ENCODE peak calls at places on chromosomes 2 and 18, in eight cellular contexts. W is fibroblast of lung; Y is skeletal muscle cell; O is transverse colon; P is stimulated activated naive CD4-positive, alpha-beta T cell; I is GM19239; U is substantia nigra; R is fibroblast of pulmonary artery. L is an unnamed sample.

GRCh38 chr2:2848621-2849443 is 517.8 kb upstream of the MYT1L start:
- DNase-seq in R (no peak), W (no peak), Y (no peak), I (no peak), O (no peak), U (no peak), P (no peak), L (no peak)

GRCh38 chr18:64191069-64191468 is 42.2 kb upstream of the LINC00305 start:
- DNase-seq in U (no peak), R (no peak), O (no peak), W (no peak), Y (no peak), P (no peak), I (no peak), L (no peak)

GRCh38 chr2:162368494-162368893 is 24.6 kb downstream of the GCA start:
- DNase-seq in U (no peak), R (no peak), Y (no peak), O (no peak), I (no peak), P (no peak), W (no peak), L (no peak)

GRCh38 chr2:851078-851477 is 99.6 kb upstream of the SNTG2 start:
- DNase-seq in W (no peak), O (no peak), U (no peak), P (no peak), R (no peak), Y (no peak), I (no peak), L (no peak)

GRCh38 chr2:7111626-7112025 is 194.4 kb downstream of the RNF144A start:
- DNase-seq in Y (no peak), R (no peak), P (no peak), U (no peak), O (no peak), W (no peak), I (no peak), L (peak)

GRCh38 chr2:55490554-55490953 is 29.0 kb upstream of the CFAP36 start:
- DNase-seq in W (peak), I (no peak), Y (peak), O (peak), P (no peak), U (no peak), R (peak), L (peak)

GRCh38 chr2:132664096-132664495 is 5.9 kb downstream of the LYPD1 start:
- DNase-seq in U (no peak), I (no peak), Y (no peak), W (no peak), R (no peak), P (no peak), O (no peak), L (no peak)

GRCh38 chr18:34222025-34222395 is 2.7 kb downstream of the NOL4 start:
- DNase-seq in P (no peak), I (no peak), Y (no peak), W (no peak), O (no peak), R (no peak), U (no peak), L (no peak)

GRCh38 chr18:59927246-59927825 is 27.5 kb downstream of the PMAIP1 start:
- DNase-seq in U (no peak), P (no peak), O (no peak), W (no peak), R (peak), Y (no peak), I (no peak), L (peak)

GRCh38 chr18:79949571-79950439 is 1.6 kb downstream of the SLC66A2 start:
- DNase-seq in U (no peak), I (no peak), P (no peak), W (no peak), R (no peak), O (peak), Y (no peak), L (no peak)

GRCh38 chr2:151085101-151085640 is 176.5 kb downstream of the RBM43 start:
- DNase-seq in W (peak), P (no peak), O (no peak), R (no peak), I (no peak), Y (no peak), U (no peak), L (no peak)

GRCh38 chr2:66428986-66429612 is 5.8 kb upstream of the MEIS1 start:
- DNase-seq in R (peak), U (no peak), P (no peak), Y (no peak), W (peak), I (no peak), O (no peak), L (peak)

GRCh38 chr2:197786010-197786877 is 1.1 kb upstream of the BOLL start:
- DNase-seq in I (peak), W (no peak), R (no peak), O (peak), U (no peak), P (peak), Y (no peak), L (no peak)

GRCh38 chr2:105143467-105144127 is 97.9 kb upstream of the GPR45 start:
- DNase-seq in W (no peak), Y (no peak), I (no peak), P (no peak), R (no peak), U (no peak), O (no peak), L (peak)

L was measured in foreskin keratinocyte.